ENCODE peak calls at places on chromosome 16, in eight cellular contexts. I is aorta; S is body of pancreas; A is naive thymus-derived CD4-positive, alpha-beta T cell; P is transverse colon; W is Panc1; B is BE2C; X is PC-3. U is an unnamed sample.

GRCh38 chr16:11794991-11795886 is 1.8 kb downstream of the ZC3H7A start:
- DNase-seq in I (no peak), S (no peak), A (no peak), P (no peak), W (no peak), B (no peak), X (no peak), U (no peak)

GRCh38 chr16:5020551-5020950 is 13.2 kb downstream of the NAGPA start:
- DNase-seq in I (no peak), S (no peak), A (no peak), P (no peak), W (no peak), B (no peak), X (no peak), U (no peak)

GRCh38 chr16:77424841-77425604 is 9.8 kb downstream of the ADAMTS18 start:
- DNase-seq in I (no peak), S (no peak), A (no peak), P (no peak), W (no peak), B (no peak), X (no peak), U (no peak)

GRCh38 chr16:84120023-84120422 is 3.3 kb upstream of the MBTPS1 start:
- DNase-seq in I (no peak), S (no peak), A (no peak), P (no peak), W (no peak), B (no peak), X (no peak), U (no peak)

GRCh38 chr16:85650864-85651811 is 37.6 kb downstream of the GINS2 start:
- DNase-seq in I (no peak), S (peak; percentile 53), A (no peak), P (no peak), W (no peak), B (peak; percentile 83), X (no peak), U (peak; percentile 42)

GRCh38 chr16:70152578-70153302 is 20.8 kb upstream of the CLEC18C start:
- DNase-seq in I (no peak), S (no peak), A (no peak), P (no peak), W (no peak), B (no peak), X (no peak), U (no peak)

GRCh38 chr16:9102379-9102778 is 10.9 kb downstream of the HAPSTR1 start:
- DNase-seq in I (no peak), S (no peak), A (no peak), P (no peak), W (no peak), B (no peak), X (peak; percentile 22), U (no peak)

GRCh38 chr16:31706925-31707324 is 166.7 kb upstream of the ZNF267 start:
- DNase-seq in I (no peak), S (no peak), A (no peak), P (no peak), W (no peak), B (no peak), X (no peak), U (no peak)

GRCh38 chr16:80751167-80751566 is 53.2 kb downstream of the CDYL2 start:
- DNase-seq in I (no peak), S (no peak), A (no peak), P (no peak), W (no peak), B (no peak), X (peak; percentile 33), U (no peak)

GRCh38 chr16:48441106-48441505 is 55.9 kb upstream of the SIAH1 start:
- DNase-seq in I (no peak), S (no peak), A (no peak), P (no peak), W (no peak), B (no peak), X (no peak), U (no peak)

GRCh38 chr16:73047536-73048291 is at the start of gene ZFHX3:
- DNase-seq in I (peak; percentile 85), S (peak; percentile 86), A (peak; percentile 30), P (peak; percentile 79), W (no peak), B (peak; percentile 69), X (peak; percentile 76), U (peak; percentile 76)

GRCh38 chr16:85017151-85017550 is 5.8 kb upstream of the ZDHHC7 start:
- DNase-seq in I (peak; percentile 66), S (peak; percentile 47), A (no peak), P (no peak), W (no peak), B (no peak), X (peak; percentile 22), U (no peak)

GRCh38 chr16:89721644-89722391 is 481 bp downstream of the ZNF276 start:
- DNase-seq in I (peak; percentile 84), S (peak; percentile 72), A (peak; percentile 74), P (peak; percentile 83), W (no peak), B (peak; percentile 55), X (peak; percentile 44), U (peak; percentile 61)

GRCh38 chr16:19843371-19843770 is 41.3 kb downstream of the GPRC5B start:
- DNase-seq in I (no peak), S (no peak), A (no peak), P (no peak), W (no peak), B (no peak), X (peak; percentile 53), U (no peak)

GRCh38 chr16:10590342-10590741 is 9.9 kb upstream of the EMP2 start:
- DNase-seq in I (no peak), S (no peak), A (no peak), P (no peak), W (no peak), B (no peak), X (peak; percentile 25), U (no peak)

GRCh38 chr16:51416921-51417320 is 265.9 kb upstream of the SALL1 start:
- DNase-seq in I (no peak), S (no peak), A (no peak), P (no peak), W (no peak), B (no peak), X (no peak), U (no peak)

GRCh38 chr16:73122604-73123386 is 74.9 kb upstream of the ZFHX3 start:
- DNase-seq in I (peak; percentile 84), S (peak; percentile 37), A (no peak), P (no peak), W (no peak), B (no peak), X (no peak), U (peak; percentile 53)

DNA sequence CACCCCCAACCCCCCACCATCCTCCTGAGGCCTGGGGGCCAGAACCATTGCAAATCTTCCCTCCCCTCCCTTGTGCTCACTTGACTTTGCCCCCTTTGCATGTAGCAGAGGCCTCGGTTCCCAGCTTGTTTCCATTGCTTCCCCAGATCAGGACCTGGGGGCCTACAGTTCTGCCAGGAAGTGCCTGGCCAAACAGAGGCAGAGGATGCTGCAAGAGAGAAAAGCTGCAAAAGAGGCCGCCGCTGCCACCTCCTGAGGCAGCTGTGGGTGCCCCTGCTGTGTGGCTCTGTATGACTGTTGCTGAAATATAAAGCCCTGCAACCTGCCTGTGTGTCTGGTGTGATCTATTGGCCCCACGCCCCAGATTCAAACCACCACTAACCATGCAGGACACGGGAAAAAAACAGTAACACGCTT is 2.3 kb downstream of the NDUFB10 start:
- DNase-seq in I (no peak), S (no peak), A (no peak), P (no peak), W (no peak), B (peak; percentile 55), X (no peak), U (no peak)
- H3K4me1 ChIP-seq in I (no peaks in the 10 kb centered on the region), S (peaks cover 50% of the 10 kb centered on the region), A (peaks cover 45% of the 10 kb centered on the region), P (peaks cover 36% of the 10 kb centered on the region), W (peaks cover 12% of the 10 kb centered on the region), B (no peaks in the 10 kb centered on the region), X (peaks cover 9% of the 10 kb centered on the region), U (peaks cover 33% of the 10 kb centered on the region)

GRCh38 chr16:68367034-68367433 is 56.2 kb downstream of the PRMT7 start:
- DNase-seq in I (no peak), S (peak; percentile 33), A (no peak), P (peak; percentile 56), W (no peak), B (peak; percentile 70), X (peak; percentile 35), U (no peak)

GRCh38 chr16:68367891-68368601 is 57.2 kb downstream of the PRMT7 start:
- DNase-seq in I (no peak), S (no peak), A (no peak), P (no peak), W (no peak), B (no peak), X (no peak), U (no peak)

GRCh38 chr16:68366062-68366461 is 55.2 kb downstream of the PRMT7 start:
- DNase-seq in I (no peak), S (no peak), A (no peak), P (no peak), W (no peak), B (no peak), X (no peak), U (no peak)

GRCh38 chr16:68368602-68368944 is 57.8 kb downstream of the PRMT7 start:
- DNase-seq in I (no peak), S (no peak), A (no peak), P (no peak), W (no peak), B (no peak), X (no peak), U (no peak)

GRCh38 chr16:68367440-68367839 is 56.6 kb downstream of the PRMT7 start:
- DNase-seq in I (no peak), S (no peak), A (no peak), P (no peak), W (no peak), B (no peak), X (no peak), U (no peak)
- H3K4me1 ChIP-seq in I (no peaks in the 10 kb centered on the region), S (no peaks in the 10 kb centered on the region), A (peaks cover 23% of the 10 kb centered on the region), P (no peaks in the 10 kb centered on the region), W (no peaks in the 10 kb centered on the region), B (peaks cover 23% of the 10 kb centered on the region), X (no peaks in the 10 kb centered on the region), U (no peaks in the 10 kb centered on the region)

GRCh38 chr16:66521227-66521626 is 28.7 kb downstream of the TK2 start:
- DNase-seq in I (no peak), S (no peak), A (no peak), P (no peak), W (no peak), B (no peak), X (no peak), U (no peak)
- H3K4me1 ChIP-seq in I (no peaks in the 10 kb centered on the region), S (peaks cover 19% of the 10 kb centered on the region), A (peaks cover 83% of the 10 kb centered on the region), P (peaks cover 32% of the 10 kb centered on the region), W (peaks cover 28% of the 10 kb centered on the region), B (peaks cover 12% of the 10 kb centered on the region), X (peaks cover 32% of the 10 kb centered on the region), U (peaks cover 80% of the 10 kb centered on the region)

GRCh38 chr16:53504665-53505064 is 1.7 kb upstream of the AKTIP start:
- DNase-seq in I (peak; percentile 54), S (no peak), A (no peak), P (no peak), W (no peak), B (no peak), X (no peak), U (no peak)

GRCh38 chr16:53501216-53501859 is 1.7 kb downstream of the AKTIP start:
- DNase-seq in I (no peak), S (no peak), A (no peak), P (no peak), W (no peak), B (no peak), X (no peak), U (no peak)

GRCh38 chr16:53504161-53504663 is 1.2 kb upstream of the AKTIP start:
- DNase-seq in I (peak; percentile 84), S (peak; percentile 65), A (no peak), P (peak; percentile 43), W (no peak), B (peak; percentile 43), X (no peak), U (peak; percentile 55)

GRCh38 chr16:53502331-53503269 is at the start of gene AKTIP:
- DNase-seq in I (peak; percentile 68), S (peak; percentile 84), A (no peak), P (peak; percentile 62), W (no peak), B (no peak), X (peak; percentile 54), U (no peak)

GRCh38 chr16:53503270-53503911 is 382 bp upstream of the AKTIP start:
- DNase-seq in I (peak; percentile 100), S (peak; percentile 100), A (peak; percentile 94), P (peak; percentile 100), W (peak; percentile 97), B (peak; percentile 100), X (peak; percentile 98), U (peak; percentile 100)
- H3K4me1 ChIP-seq in I (peaks cover 4% of the 10 kb centered on the region), S (peaks cover 29% of the 10 kb centered on the region), A (peaks cover 25% of the 10 kb centered on the region), P (peaks cover 33% of the 10 kb centered on the region), W (peaks cover 18% of the 10 kb centered on the region), B (no peaks in the 10 kb centered on the region), X (peaks cover 22% of the 10 kb centered on the region), U (peaks cover 31% of the 10 kb centered on the region)